ENCODE peak calls at places on chromosomes 2 and 18, in six cellular contexts. W, F, E, V, I and B are unnamed samples. For H3K4me1, the result is how much of the 10 kb centered on the place peaks cover.

GRCh38 chr2:123609077-123609476 is 416.0 kb upstream of the CNTNAP5 start:
- DNase-seq in W (no peak), F (no peak), V (no peak), E (no peak), I (no peak), B (no peak)

GRCh38 chr2:30666307-30666874 is 140.9 kb downstream of the CAPN13 start:
- DNase-seq in I (peak), V (no peak), F (peak), W (no peak), E (no peak), B (no peak)

GRCh38 chr2:223889133-223889769 is 51.9 kb upstream of the AP1S3 start:
- DNase-seq in I (no peak), F (no peak), W (no peak), V (no peak), E (no peak), B (no peak)

GRCh38 chr2:190486037-190486623 is 48.4 kb downstream of the NEMP2 start:
- DNase-seq in V (no peak), E (no peak), W (no peak), I (no peak), F (no peak), B (no peak)

GRCh38 chr2:101900375-101900774 is 91.4 kb upstream of the IL1R2 start:
- DNase-seq in W (no peak), F (no peak), I (no peak), E (no peak), V (no peak), B (no peak)

GRCh38 chr18:60413944-60414547 is 41.5 kb upstream of the MC4R start:
- DNase-seq in V (no peak), W (no peak), E (no peak), F (peak), I (no peak), B (no peak)

GRCh38 chr2:163640542-163641195 is 95.1 kb downstream of the FIGN start:
- DNase-seq in F (no peak), E (no peak), V (no peak), I (no peak), W (no peak), B (no peak)

GRCh38 chr18:702957-703659 is 9.3 kb downstream of the ENOSF1 start:
- DNase-seq in I (no peak), F (peak), W (no peak), V (no peak), E (no peak), B (no peak)

GRCh38 chr18:48902023-48902855 is 48.5 kb downstream of the SMAD7 start:
- DNase-seq in W (peak), I (peak), E (peak), V (peak), F (peak), B (peak)

GRCh38 chr18:4638680-4639079 is 183.6 kb upstream of the DLGAP1 start:
- DNase-seq in F (no peak), V (no peak), E (no peak), W (no peak), I (no peak), B (no peak)

GRCh38 chr2:207399301-207399700 is 130.5 kb upstream of the CREB1 start:
- DNase-seq in F (no peak), W (no peak), I (no peak), E (no peak), V (no peak), B (no peak)

GRCh38 chr2:100242891-100243670 is 79.2 kb downstream of the LONRF2 start:
- DNase-seq in W (peak), F (peak), E (no peak), V (no peak), I (no peak), B (no peak)

GRCh38 chr2:233037078-233037477 is 4.6 kb downstream of the NEU2 start:
- DNase-seq in I (no peak), W (no peak), E (no peak), F (no peak), V (no peak), B (no peak)

GRCh38 chr2:150133623-150134022 is 353.8 kb downstream of the RND3 start:
- DNase-seq in I (no peak), F (peak), E (no peak), W (no peak), V (no peak), B (no peak)

GRCh38 chr18:48191494-48191893 is 217.7 kb downstream of the ZBTB7C start:
- DNase-seq in E (no peak), I (no peak), V (no peak), W (no peak), F (no peak), B (no peak)

GRCh38 chr2:118599141-118599540 is 248.3 kb downstream of the EN1 start:
- DNase-seq in W (no peak), E (no peak), F (no peak), V (no peak), I (no peak), B (no peak)

GRCh38 chr18:8515142-8515865 is 93.9 kb upstream of the RAB12 start:
- DNase-seq in W (no peak), E (no peak), V (no peak), F (no peak), I (peak), B (no peak)

GRCh38 chr18:8657873-8658521 is 47.4 kb upstream of the MTCL1 start:
- DNase-seq in W (no peak), F (no peak), V (no peak), I (no peak), E (no peak), B (no peak)

GRCh38 chr2:224881846-224882245 is 160.4 kb downstream of the DOCK10 start:
- DNase-seq in E (no peak), V (no peak), W (no peak), F (no peak), I (no peak), B (no peak)

DNA sequence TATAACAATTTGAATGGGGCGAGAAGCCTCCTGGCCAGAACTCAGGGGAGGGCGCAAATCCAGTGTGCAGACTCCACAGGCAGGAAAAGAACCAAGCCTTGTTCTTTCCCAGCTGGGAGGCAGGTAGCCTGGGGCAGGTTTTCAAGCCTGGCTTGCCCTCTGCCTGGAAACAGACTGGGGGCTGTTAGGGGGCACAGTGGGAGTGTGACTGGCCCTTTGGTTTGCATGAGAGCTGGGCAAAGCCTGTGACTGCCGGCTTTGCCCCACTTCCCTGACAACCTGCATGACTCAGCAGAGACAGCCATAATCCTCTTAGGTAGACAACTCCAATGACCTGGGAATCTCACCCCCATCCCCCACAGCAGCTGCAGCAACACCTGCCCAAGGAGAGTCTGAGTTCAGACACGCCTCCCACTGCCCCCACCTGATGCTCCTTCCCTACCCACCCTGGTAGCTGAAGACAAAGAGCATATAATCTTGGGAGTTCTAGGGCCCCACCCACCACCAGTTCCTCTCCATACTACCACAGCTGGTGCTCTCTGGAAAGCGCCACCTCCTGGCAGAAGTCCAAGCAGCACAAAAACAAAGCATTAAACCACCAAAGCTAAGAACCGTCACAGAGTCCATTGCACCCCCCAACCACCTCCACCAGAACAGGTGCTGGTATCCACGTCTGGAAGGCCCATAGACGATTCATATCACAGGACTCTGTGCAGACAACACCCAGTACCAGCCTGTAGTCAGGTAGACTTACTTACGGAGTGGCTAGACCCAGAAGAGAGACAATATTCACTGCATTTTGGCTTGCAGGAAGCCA is 402.5 kb downstream of the STK39 start:
- DNase-seq in V (no peak), W (no peak), E (no peak), I (no peak), F (peak), B (no peak)
- TF ChIP-seq CTCF in V (no peak), W (no peak), E (no peak), I (no peak), F (peak), B (no peak)

GRCh38 chr2:237314198-237314597 is 99.8 kb downstream of the COL6A3 start:
- DNase-seq in E (no peak), W (no peak), F (no peak), I (no peak), V (no peak), B (no peak)

GRCh38 chr2:237315881-237316225 is 98.1 kb downstream of the COL6A3 start:
- DNase-seq in I (no peak), F (peak), V (no peak), E (no peak), W (no peak), B (no peak)

GRCh38 chr2:237316339-237316738 is 97.6 kb downstream of the COL6A3 start:
- DNase-seq in I (no peak), V (no peak), F (no peak), E (no peak), W (no peak), B (no peak)

GRCh38 chr2:237312021-237312755 is 101.8 kb downstream of the COL6A3 start:
- DNase-seq in W (no peak), E (no peak), V (no peak), F (no peak), I (no peak), B (no peak)

GRCh38 chr2:237315170-237315880 is 98.6 kb downstream of the COL6A3 start:
- DNase-seq in W (peak), I (no peak), V (peak), E (peak), F (peak), B (peak)
- TF ChIP-seq POLR2A in W (no peak), I (no peak), V (no peak), E (no peak), F (no peak), B (no peak)

DNA sequence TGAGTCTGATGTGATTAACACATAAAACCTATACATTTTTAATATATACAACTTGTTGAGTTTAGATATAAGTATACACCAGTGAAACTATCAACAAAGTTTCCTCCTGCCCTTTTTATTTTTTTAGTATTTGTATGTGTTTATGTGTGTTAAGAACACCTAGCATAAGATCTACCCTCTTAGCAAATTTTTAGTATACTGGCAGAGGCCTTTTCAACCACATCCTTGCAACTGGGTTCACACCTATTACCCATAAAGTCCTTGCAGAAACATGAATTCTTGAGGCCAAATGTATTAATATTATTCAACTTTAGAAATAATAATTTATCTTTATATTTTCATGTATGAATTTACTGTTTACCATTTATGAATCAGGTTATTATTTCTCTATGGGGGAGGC is 119.7 kb upstream of the CRIM1 start:
- DNase-seq in I (no peak), W (no peak), E (no peak), F (no peak), V (no peak), B (no peak)
- H3K4me1 ChIP-seq in I (under half), W (under half), E (under half), F (under half), V (under half), B (under half)

GRCh38 chr2:7572460-7572859 is 655.2 kb downstream of the RNF144A start:
- DNase-seq in W (no peak), V (no peak), I (no peak), F (no peak), E (no peak), B (no peak)
- TF ChIP-seq CTCF in W (no peak), V (no peak), I (no peak), F (no peak), E (no peak), B (no peak)

GRCh38 chr2:201608021-201608420 is 35.3 kb downstream of the TMEM237 start:
- DNase-seq in E (no peak), I (no peak), V (no peak), F (no peak), W (no peak), B (no peak)
- TF ChIP-seq POLR2A in E (no peak), I (no peak), V (no peak), F (no peak), W (no peak), B (no peak)